ENCODE peak calls at places on chromosomes 7 and 10, in six cellular contexts. E, L, O, X, V and D are unnamed samples.

GRCh38 chr7:44145419-44145968 is 4.4 kb upstream of the MYL7 start:
- DNase-seq in E (no peak), L (no peak), O (no peak), X (no peak), V (no peak), D (no peak)

GRCh38 chr10:60679388-60679987 is 98.8 kb upstream of the CDK1 start:
- DNase-seq in E (no peak), L (no peak), O (no peak), X (no peak), V (no peak), D (no peak)

GRCh38 chr7:37000514-37000913 is 276.2 kb upstream of the AOAH start:
- DNase-seq in E (no peak), L (no peak), O (no peak), X (no peak), V (no peak), D (no peak)

GRCh38 chr7:133675510-133676218 is 422.8 kb downstream of the EXOC4 start:
- DNase-seq in E (no peak), L (peak), O (peak), X (no peak), V (no peak), D (no peak)

GRCh38 chr10:6014241-6014761 is 37.0 kb upstream of the IL15RA start:
- DNase-seq in E (peak), L (peak), O (peak), X (peak), V (peak), D (peak)

GRCh38 chr7:38978474-38978873 is 765 bp downstream of the POU6F2 start:
- DNase-seq in E (no peak), L (no peak), O (no peak), X (no peak), V (no peak), D (no peak)

GRCh38 chr10:30691601-30692015 is 62.1 kb upstream of the LYZL2 start:
- DNase-seq in E (no peak), L (no peak), O (peak), X (no peak), V (no peak), D (peak)

GRCh38 chr7:114533151-114533550 is 118.5 kb downstream of the FOXP2 start:
- DNase-seq in E (no peak), L (no peak), O (no peak), X (no peak), V (no peak), D (no peak)

GRCh38 chr10:114283535-114283934 is 44.5 kb downstream of the VWA2 start:
- DNase-seq in E (no peak), L (no peak), O (no peak), X (no peak), V (no peak), D (no peak)

GRCh38 chr7:159227433-159227832 is 82.8 kb upstream of the VIPR2 start:
- DNase-seq in E (no peak), L (no peak), O (no peak), X (no peak), V (no peak), D (no peak)

GRCh38 chr7:136551618-136552017 is 316.8 kb upstream of the CHRM2 start:
- DNase-seq in E (no peak), L (no peak), O (no peak), X (no peak), V (no peak), D (no peak)

GRCh38 chr7:71486856-71487628 is 355.1 kb downstream of the GALNT17 start:
- DNase-seq in E (no peak), L (no peak), O (peak), X (peak), V (peak), D (peak)

GRCh38 chr7:106947244-106947728 is 82.2 kb downstream of the PIK3CG start:
- DNase-seq in E (peak), L (peak), O (peak), X (peak), V (peak), D (peak)

GRCh38 chr7:84178013-84178412 is 16.6 kb downstream of the SEMA3A start:
- DNase-seq in E (no peak), L (peak), O (no peak), X (no peak), V (no peak), D (no peak)

GRCh38 chr7:9201928-9202327 is 768.5 kb downstream of the NXPH1 start:
- DNase-seq in E (no peak), L (no peak), O (no peak), X (no peak), V (no peak), D (no peak)

GRCh38 chr10:24886281-24886680 is 66.1 kb downstream of the PRTFDC1 start:
- DNase-seq in E (peak), L (no peak), O (no peak), X (no peak), V (peak), D (no peak)

GRCh38 chr7:101134399-101134980 is 7.6 kb downstream of the SERPINE1 start:
- DNase-seq in E (no peak), L (no peak), O (peak), X (no peak), V (no peak), D (peak)

GRCh38 chr10:112223725-112224124 is 40.2 kb upstream of the GPAM start:
- DNase-seq in E (no peak), L (no peak), O (peak), X (no peak), V (no peak), D (no peak)

GRCh38 chr10:3226960-3227724 is 54.6 kb upstream of the PITRM1 start:
- DNase-seq in E (no peak), L (peak), O (peak), X (no peak), V (no peak), D (peak)

GRCh38 chr7:26190417-26190869 is 10.1 kb downstream of the HNRNPA2B1 start:
- DNase-seq in E (no peak), L (no peak), O (no peak), X (no peak), V (no peak), D (no peak)

GRCh38 chr10:86330778-86331763 is 35.5 kb downstream of the GRID1 start:
- DNase-seq in E (no peak), L (no peak), O (no peak), X (no peak), V (no peak), D (no peak)

GRCh38 chr7:140022582-140023211 is 40.1 kb downstream of the PARP12 start:
- DNase-seq in E (no peak), L (peak), O (no peak), X (no peak), V (no peak), D (no peak)

GRCh38 chr10:3889961-3890522 is 105.0 kb upstream of the KLF6 start:
- DNase-seq in E (peak), L (peak), O (peak), X (no peak), V (no peak), D (peak)

GRCh38 chr7:77923419-77923818 is 124.8 kb downstream of the PHTF2 start:
- DNase-seq in E (no peak), L (no peak), O (no peak), X (no peak), V (no peak), D (no peak)

GRCh38 chr10:72229261-72230251 is 13.5 kb upstream of the ASCC1 start:
- DNase-seq in E (no peak), L (peak), O (peak), X (no peak), V (no peak), D (no peak)

GRCh38 chr7:91325731-91326130 is 61.5 kb downstream of the FZD1 start:
- DNase-seq in E (no peak), L (no peak), O (peak), X (no peak), V (no peak), D (no peak)

GRCh38 chr10:65265451-65265954 is 1660.3 kb upstream of the LRRTM3 start:
- DNase-seq in E (no peak), L (no peak), O (no peak), X (no peak), V (no peak), D (no peak)

GRCh38 chr10:99812177-99812576 is 29.7 kb downstream of the ABCC2 start:
- DNase-seq in E (no peak), L (no peak), O (no peak), X (no peak), V (no peak), D (no peak)

GRCh38 chr7:151558575-151558974 is 38.9 kb upstream of the RHEB start:
- DNase-seq in E (no peak), L (peak), O (no peak), X (no peak), V (no peak), D (peak)

GRCh38 chr7:78605131-78605530 is 806.6 kb downstream of the PHTF2 start:
- DNase-seq in E (no peak), L (peak), O (peak), X (no peak), V (no peak), D (peak)

GRCh38 chr10:78541528-78542470 is 508.1 kb downstream of the RPS24 start:
- DNase-seq in E (no peak), L (peak), O (no peak), X (no peak), V (peak), D (no peak)

GRCh38 chr10:62980697-62981495 is 152.2 kb upstream of the NRBF2 start:
- DNase-seq in E (no peak), L (no peak), O (peak), X (no peak), V (no peak), D (no peak)

GRCh38 chr10:21694646-21695045 is 160.6 kb downstream of the MLLT10 start:
- DNase-seq in E (no peak), L (peak), O (peak), X (no peak), V (no peak), D (no peak)

GRCh38 chr10:56318816-56319215 is 42.2 kb downstream of the ZWINT start:
- DNase-seq in E (no peak), L (no peak), O (no peak), X (no peak), V (no peak), D (no peak)

GRCh38 chr7:45415265-45415664 is 158.9 kb upstream of the ADCY1 start:
- DNase-seq in E (no peak), L (no peak), O (no peak), X (no peak), V (no peak), D (no peak)

GRCh38 chr10:86086418-86086817 is 280.2 kb downstream of the GRID1 start:
- DNase-seq in E (no peak), L (no peak), O (no peak), X (no peak), V (no peak), D (no peak)

GRCh38 chr10:404991-405390 is 269.7 kb downstream of the ZMYND11 start:
- DNase-seq in E (no peak), L (peak), O (no peak), X (no peak), V (no peak), D (no peak)

GRCh38 chr10:91043173-91043910 is 122.5 kb upstream of the ANKRD1 start:
- DNase-seq in E (peak), L (peak), O (peak), X (no peak), V (no peak), D (peak)

GRCh38 chr10:133388265-133388972 is 5.5 kb upstream of the MTG1 start:
- DNase-seq in E (no peak), L (no peak), O (no peak), X (peak), V (no peak), D (no peak)

GRCh38 chr10:118850418-118851061 is 95.8 kb upstream of the CACUL1 start:
- DNase-seq in E (peak), L (peak), O (peak), X (peak), V (peak), D (peak)

DNA sequence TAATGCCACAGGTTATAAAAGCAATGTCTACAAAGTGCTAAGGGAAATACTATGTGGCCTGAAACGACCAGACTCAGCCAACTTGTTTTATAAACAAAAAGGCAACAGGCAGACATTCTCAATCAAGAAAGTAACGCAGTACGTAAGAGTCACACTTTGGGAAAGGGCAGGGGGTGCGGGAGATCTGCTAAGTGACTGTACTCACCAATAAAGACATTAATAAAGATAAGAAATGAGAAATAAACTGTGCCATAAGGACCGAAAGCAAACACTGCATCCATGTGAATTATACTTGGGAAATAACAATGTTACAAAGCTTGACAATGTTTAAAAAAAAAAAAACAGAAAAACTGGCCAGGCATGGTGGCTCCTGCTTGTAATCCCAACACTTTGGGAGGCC is 25.5 kb downstream of the NSUN6 start:
- DNase-seq in E (no peak), L (peak), O (no peak), X (no peak), V (no peak), D (no peak)
- TF ChIP-seq CTCF in E (no peak), L (no peak), O (no peak), X (no peak), V (no peak), D (no peak)

DNA sequence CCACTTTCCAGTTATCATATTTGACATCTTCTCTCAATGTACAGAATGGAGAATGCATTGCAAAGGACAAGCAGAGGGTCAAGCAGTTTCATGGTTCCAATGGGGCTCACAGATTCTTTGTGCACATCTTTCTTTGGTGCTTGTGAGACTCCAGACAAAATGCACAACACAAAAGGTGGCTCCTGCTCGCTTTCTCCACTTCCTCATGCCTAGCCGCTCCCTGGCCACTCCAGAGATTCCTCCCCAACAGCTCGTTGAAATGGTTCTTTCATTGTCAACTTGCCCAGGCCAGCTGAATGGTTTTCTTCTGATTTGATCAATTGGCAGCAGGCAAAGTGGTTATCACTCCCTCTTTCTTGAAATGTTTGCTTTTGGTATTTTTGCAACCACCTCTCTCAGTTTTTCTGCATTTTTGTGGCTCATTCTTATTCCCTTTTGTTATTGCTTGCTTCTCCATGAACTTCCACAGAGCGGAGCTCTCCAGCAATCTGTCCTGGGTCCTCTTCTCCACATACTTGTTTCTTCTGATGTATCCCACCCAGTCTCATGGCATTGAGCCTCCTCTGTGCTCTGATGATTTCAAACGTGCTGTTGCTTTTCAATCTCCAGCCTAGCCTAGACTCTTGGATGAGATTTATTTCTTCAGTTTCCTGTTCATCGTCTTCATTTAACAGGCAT is 507.8 kb upstream of the MKI67 start:
- DNase-seq in E (no peak), L (no peak), O (no peak), X (no peak), V (peak), D (no peak)
- TF ChIP-seq CTCF in E (no peak), L (no peak), O (no peak), X (no peak), V (no peak), D (no peak)

GRCh38 chr7:156776527-156776926 is 116.5 kb downstream of the LMBR1 start:
- DNase-seq in E (no peak), L (no peak), O (no peak), X (no peak), V (no peak), D (no peak)

GRCh38 chr7:156780724-156781455 is 112.1 kb downstream of the LMBR1 start:
- DNase-seq in E (no peak), L (no peak), O (no peak), X (no peak), V (no peak), D (no peak)

GRCh38 chr7:156777364-156778069 is 115.5 kb downstream of the LMBR1 start:
- DNase-seq in E (no peak), L (peak), O (peak), X (no peak), V (no peak), D (no peak)

GRCh38 chr7:156778668-156779067 is 114.3 kb downstream of the LMBR1 start:
- DNase-seq in E (no peak), L (no peak), O (no peak), X (no peak), V (no peak), D (no peak)

GRCh38 chr7:156778201-156778600 is 114.8 kb downstream of the LMBR1 start:
- DNase-seq in E (no peak), L (no peak), O (no peak), X (no peak), V (no peak), D (no peak)
- TF ChIP-seq CTCF in E (no peak), L (peak), O (no peak), X (no peak), V (peak), D (peak)

DNA sequence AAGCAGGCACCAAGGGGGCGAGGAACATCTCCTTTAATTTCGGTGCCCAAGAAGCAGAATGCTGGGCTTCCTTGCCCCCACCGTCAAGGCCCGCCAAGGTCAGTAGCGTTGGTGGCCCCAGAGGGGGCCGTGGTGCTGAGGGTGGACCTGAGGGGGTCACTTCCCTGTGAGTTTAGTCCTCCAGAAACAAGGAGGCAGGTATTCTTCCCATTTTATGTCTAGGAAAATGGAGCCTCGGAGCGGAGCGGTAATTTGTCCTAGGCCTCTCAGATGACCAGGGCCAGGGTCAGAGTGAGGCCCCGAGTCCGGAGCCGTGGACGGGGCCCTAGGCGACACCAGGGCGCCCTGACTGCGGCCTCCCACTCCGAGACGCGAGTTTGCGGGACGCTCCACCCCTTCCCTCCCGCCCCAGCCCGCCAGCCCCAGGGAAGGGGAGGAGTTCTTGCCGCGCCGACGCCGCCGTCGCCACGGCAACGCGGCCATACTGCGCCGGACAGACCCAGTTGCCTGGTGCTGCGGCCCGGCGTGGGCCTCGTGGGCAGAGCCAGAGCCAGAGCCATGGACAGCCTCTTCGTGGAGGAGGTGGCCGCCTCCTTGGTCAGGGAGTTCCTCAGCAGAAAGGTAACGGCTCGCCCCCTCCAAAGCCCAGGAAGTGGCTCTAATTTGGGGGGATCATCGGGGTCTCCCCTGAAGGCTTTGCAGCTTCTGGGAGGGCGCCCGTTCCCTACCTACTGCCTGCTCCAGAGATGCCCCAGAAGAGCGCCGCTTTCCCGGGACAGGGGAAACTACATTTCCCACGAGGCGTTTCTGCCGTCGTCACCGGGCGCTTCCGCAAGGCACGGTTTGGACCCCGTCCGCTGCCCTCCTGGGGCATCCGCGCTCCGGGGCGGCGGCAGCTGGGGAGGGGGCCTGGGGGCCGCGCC is at the start of gene MINDY4:
- DNase-seq in E (peak), L (peak), O (peak), X (peak), V (peak), D (peak)
- TF ChIP-seq CTCF in E (no peak), L (no peak), O (no peak), X (no peak), V (no peak), D (peak)

GRCh38 chr7:142669074-142669654 is 80.1 kb upstream of the PRSS1 start:
- DNase-seq in E (no peak), L (peak), O (peak), X (no peak), V (no peak), D (peak)
- TF ChIP-seq CTCF in E (no peak), L (peak), O (peak), X (no peak), V (no peak), D (peak)

GRCh38 chr10:81082621-81083376 is 545.1 kb downstream of the SH2D4B start:
- DNase-seq in E (no peak), L (no peak), O (no peak), X (no peak), V (no peak), D (no peak)

GRCh38 chr10:81081887-81082620 is 544.4 kb downstream of the SH2D4B start:
- DNase-seq in E (no peak), L (peak), O (no peak), X (no peak), V (no peak), D (no peak)
- TF ChIP-seq CTCF in E (peak), L (peak), O (no peak), X (no peak), V (no peak), D (no peak)